ENCODE peak calls at places on chromosomes 13 and 19, in four cellular contexts. X is anterior cingulate cortex; E is activated T-helper 9 cell treated with anti-CD3 and anti-CD28 coated beads, Interleukin-2, amount 50 U/mL, for 16 hours; W is EL. P is an unnamed sample.

GRCh38 chr19:58570770-58571574 is 2.2 kb downstream of the MZF1 start:
- DNase-seq in X (no peak), E (no peak), W (no peak), P (no peak)

GRCh38 chr13:97229699-97230098 is 7.6 kb downstream of the MBNL2 start:
- DNase-seq in X (no peak), E (no peak), W (no peak), P (no peak)

GRCh38 chr13:33119022-33119735 is 103.0 kb downstream of the KL start:
- DNase-seq in X (no peak), E (no peak), W (peak), P (no peak)

GRCh38 chr19:47623151-47623920 is 14.4 kb downstream of the BICRA start:
- DNase-seq in X (no peak), E (no peak), W (no peak), P (no peak)

GRCh38 chr13:79936368-79937136 is 404.4 kb downstream of the SPRY2 start:
- DNase-seq in X (peak), E (no peak), W (peak), P (no peak)

GRCh38 chr13:113977976-113978375 is 4.1 kb upstream of the C13orf46 start:
- DNase-seq in X (no peak), E (no peak), W (no peak), P (no peak)

GRCh38 chr13:58298556-58299135 is 667.1 kb downstream of the PCDH17 start:
- DNase-seq in X (no peak), E (no peak), W (no peak), P (no peak)

GRCh38 chr13:26534036-26534726 is 23.3 kb upstream of the WASF3 start:
- DNase-seq in X (no peak), E (no peak), W (no peak), P (no peak)

GRCh38 chr13:41356788-41357187 is 45.7 kb downstream of the NAA16 start:
- DNase-seq in X (no peak), E (no peak), W (no peak), P (no peak)

GRCh38 chr13:45879666-45880065 is 28.1 kb upstream of the SIAH3 start:
- DNase-seq in X (no peak), E (no peak), W (no peak), P (no peak)

GRCh38 chr19:48511800-48512503 is at the start of gene LMTK3:
- DNase-seq in X (peak), E (peak), W (peak), P (peak)

GRCh38 chr13:31081316-31081715 is 80.4 kb downstream of the HSPH1 start:
- DNase-seq in X (no peak), E (no peak), W (no peak), P (no peak)

GRCh38 chr19:45638930-45639729 is at the start of gene EML2:
- DNase-seq in X (no peak), E (peak), W (peak), P (peak)

GRCh38 chr19:4732680-4733114 is 9.1 kb upstream of the DPP9 start:
- DNase-seq in X (peak), E (peak), W (peak), P (peak)

GRCh38 chr13:109783447-109783814 is 3.0 kb downstream of the IRS2 start:
- DNase-seq in X (no peak), E (no peak), W (no peak), P (no peak)

GRCh38 chr13:26457212-26457611 is 100.3 kb upstream of the WASF3 start:
- DNase-seq in X (no peak), E (no peak), W (peak), P (no peak)

GRCh38 chr13:57799624-57800023 is 168.1 kb downstream of the PCDH17 start:
- DNase-seq in X (no peak), E (no peak), W (no peak), P (no peak)

GRCh38 chr19:32868206-32868950 is 1.2 kb downstream of the SLC7A9 start:
- DNase-seq in X (no peak), E (no peak), W (no peak), P (no peak)

GRCh38 chr19:5804516-5805464 is at the start of gene NRTN:
- DNase-seq in X (no peak), E (peak), W (no peak), P (no peak)

GRCh38 chr13:112709825-112710783 is 20.3 kb downstream of the ATP11A start:
- DNase-seq in X (no peak), E (no peak), W (no peak), P (no peak)